ENCODE peak calls at places on chromosomes 4 and X, in nine cellular contexts. One of them, this sample, is unnamed.

GRCh38 chr4:150004481-150004880 is 73.8 kb upstream of the DCLK2 start:
- DNase-seq in endothelial cell: no peak
- DNase-seq in CD8-positive, alpha-beta T cell: no peak
- DNase-seq in kidney: no peak
- DNase-seq in CD4-positive, alpha-beta T cell: no peak
- DNase-seq in neural crest cell: no peak
- DNase-seq in PC-3: no peak
- DNase-seq in SK-N-SH: no peak
- DNase-seq in AG04450: no peak
- DNase-seq in this sample: no peak

GRCh38 chrX:51743179-51743957 is at the start of gene GSPT2:
- DNase-seq in PC-3: peak
- DNase-seq in CD8-positive, alpha-beta T cell: peak
- DNase-seq in endothelial cell: peak
- DNase-seq in neural crest cell: peak
- DNase-seq in kidney: peak
- DNase-seq in AG04450: peak
- DNase-seq in CD4-positive, alpha-beta T cell: peak
- DNase-seq in SK-N-SH: peak
- DNase-seq in this sample: peak

GRCh38 chr4:180538384-180539052 is 1704.7 kb upstream of the TENM3 start:
- DNase-seq in kidney: no peak
- DNase-seq in SK-N-SH: no peak
- DNase-seq in AG04450: no peak
- DNase-seq in PC-3: no peak
- DNase-seq in CD8-positive, alpha-beta T cell: no peak
- DNase-seq in endothelial cell: no peak
- DNase-seq in CD4-positive, alpha-beta T cell: no peak
- DNase-seq in neural crest cell: no peak
- DNase-seq in this sample: no peak

GRCh38 chr4:172813359-172813923 is 355.2 kb upstream of the GALNT7 start:
- DNase-seq in CD8-positive, alpha-beta T cell: no peak
- DNase-seq in neural crest cell: no peak
- DNase-seq in kidney: no peak
- DNase-seq in AG04450: no peak
- DNase-seq in SK-N-SH: no peak
- DNase-seq in endothelial cell: no peak
- DNase-seq in CD4-positive, alpha-beta T cell: no peak
- DNase-seq in PC-3: no peak
- DNase-seq in this sample: no peak

GRCh38 chr4:8419222-8420041 is 21.1 kb downstream of the ACOX3 start:
- DNase-seq in CD8-positive, alpha-beta T cell: no peak
- DNase-seq in kidney: no peak
- DNase-seq in CD4-positive, alpha-beta T cell: no peak
- DNase-seq in neural crest cell: no peak
- DNase-seq in SK-N-SH: no peak
- DNase-seq in AG04450: no peak
- DNase-seq in endothelial cell: no peak
- DNase-seq in PC-3: no peak
- DNase-seq in this sample: no peak

GRCh38 chr4:179893967-179894590 is 2349.1 kb upstream of the TENM3 start:
- DNase-seq in CD4-positive, alpha-beta T cell: no peak
- DNase-seq in kidney: no peak
- DNase-seq in SK-N-SH: no peak
- DNase-seq in CD8-positive, alpha-beta T cell: no peak
- DNase-seq in PC-3: no peak
- DNase-seq in neural crest cell: no peak
- DNase-seq in AG04450: peak
- DNase-seq in endothelial cell: no peak
- DNase-seq in this sample: no peak

GRCh38 chrX:103520391-103520790 is 1.1 kb upstream of the RAB40A start:
- DNase-seq in endothelial cell: no peak
- DNase-seq in PC-3: peak
- DNase-seq in kidney: no peak
- DNase-seq in AG04450: peak
- DNase-seq in neural crest cell: no peak
- DNase-seq in CD8-positive, alpha-beta T cell: no peak
- DNase-seq in CD4-positive, alpha-beta T cell: no peak
- DNase-seq in SK-N-SH: no peak
- DNase-seq in this sample: no peak

GRCh38 chr4:85774000-85774399 is 299.1 kb downstream of the ARHGAP24 start:
- DNase-seq in CD8-positive, alpha-beta T cell: no peak
- DNase-seq in endothelial cell: no peak
- DNase-seq in kidney: no peak
- DNase-seq in neural crest cell: no peak
- DNase-seq in AG04450: no peak
- DNase-seq in SK-N-SH: no peak
- DNase-seq in PC-3: no peak
- DNase-seq in CD4-positive, alpha-beta T cell: no peak
- DNase-seq in this sample: no peak

GRCh38 chr4:70603856-70604255 is 11.8 kb downstream of the AMBN start:
- DNase-seq in PC-3: no peak
- DNase-seq in AG04450: no peak
- DNase-seq in CD4-positive, alpha-beta T cell: no peak
- DNase-seq in kidney: no peak
- DNase-seq in endothelial cell: no peak
- DNase-seq in neural crest cell: no peak
- DNase-seq in CD8-positive, alpha-beta T cell: no peak
- DNase-seq in SK-N-SH: no peak
- DNase-seq in this sample: no peak

GRCh38 chrX:119685225-119686066 is 7.5 kb downstream of the SEPTIN6 start:
- DNase-seq in SK-N-SH: no peak
- DNase-seq in PC-3: no peak
- DNase-seq in CD8-positive, alpha-beta T cell: no peak
- DNase-seq in kidney: peak
- DNase-seq in CD4-positive, alpha-beta T cell: no peak
- DNase-seq in AG04450: no peak
- DNase-seq in endothelial cell: no peak
- DNase-seq in neural crest cell: no peak
- DNase-seq in this sample: no peak

GRCh38 chrX:11380187-11380586 is 87.0 kb downstream of the AMELX start:
- DNase-seq in PC-3: peak
- DNase-seq in AG04450: no peak
- DNase-seq in CD8-positive, alpha-beta T cell: no peak
- DNase-seq in CD4-positive, alpha-beta T cell: no peak
- DNase-seq in neural crest cell: no peak
- DNase-seq in kidney: no peak
- DNase-seq in endothelial cell: no peak
- DNase-seq in SK-N-SH: no peak
- DNase-seq in this sample: no peak

GRCh38 chr4:184370711-184371389 is 103.5 kb downstream of the IRF2 start:
- DNase-seq in CD4-positive, alpha-beta T cell: no peak
- DNase-seq in neural crest cell: no peak
- DNase-seq in endothelial cell: no peak
- DNase-seq in SK-N-SH: no peak
- DNase-seq in PC-3: no peak
- DNase-seq in CD8-positive, alpha-beta T cell: no peak
- DNase-seq in kidney: no peak
- DNase-seq in AG04450: no peak
- DNase-seq in this sample: no peak

GRCh38 chr4:168540086-168540864 is 43.4 kb downstream of the PALLD start:
- DNase-seq in endothelial cell: no peak
- DNase-seq in AG04450: peak
- DNase-seq in CD4-positive, alpha-beta T cell: no peak
- DNase-seq in neural crest cell: no peak
- DNase-seq in SK-N-SH: no peak
- DNase-seq in kidney: no peak
- DNase-seq in PC-3: no peak
- DNase-seq in CD8-positive, alpha-beta T cell: no peak
- DNase-seq in this sample: no peak

GRCh38 chr4:24514808-24515207 is 69.5 kb downstream of the DHX15 start:
- DNase-seq in CD8-positive, alpha-beta T cell: no peak
- DNase-seq in CD4-positive, alpha-beta T cell: no peak
- DNase-seq in AG04450: no peak
- DNase-seq in PC-3: peak
- DNase-seq in endothelial cell: no peak
- DNase-seq in kidney: no peak
- DNase-seq in neural crest cell: no peak
- DNase-seq in SK-N-SH: peak
- DNase-seq in this sample: no peak

GRCh38 chr4:156830356-156830755 is 141.2 kb downstream of the PDGFC start:
- DNase-seq in kidney: no peak
- DNase-seq in CD4-positive, alpha-beta T cell: no peak
- DNase-seq in AG04450: no peak
- DNase-seq in neural crest cell: no peak
- DNase-seq in SK-N-SH: no peak
- DNase-seq in PC-3: peak
- DNase-seq in endothelial cell: no peak
- DNase-seq in CD8-positive, alpha-beta T cell: no peak
- DNase-seq in this sample: no peak

GRCh38 chr4:81914623-81915022 is 442.9 kb upstream of the RASGEF1B start:
- DNase-seq in CD4-positive, alpha-beta T cell: no peak
- DNase-seq in PC-3: no peak
- DNase-seq in AG04450: no peak
- DNase-seq in endothelial cell: no peak
- DNase-seq in kidney: no peak
- DNase-seq in SK-N-SH: no peak
- DNase-seq in CD8-positive, alpha-beta T cell: no peak
- DNase-seq in neural crest cell: no peak
- DNase-seq in this sample: no peak

GRCh38 chr4:163017135-163017534 is 149.6 kb downstream of the NAF1 start:
- DNase-seq in kidney: no peak
- DNase-seq in CD4-positive, alpha-beta T cell: no peak
- DNase-seq in SK-N-SH: no peak
- DNase-seq in PC-3: no peak
- DNase-seq in neural crest cell: no peak
- DNase-seq in CD8-positive, alpha-beta T cell: no peak
- DNase-seq in AG04450: no peak
- DNase-seq in endothelial cell: no peak
- DNase-seq in this sample: no peak

GRCh38 chrX:78532363-78532762 is 126.8 kb downstream of the RTL3 start:
- DNase-seq in SK-N-SH: no peak
- DNase-seq in kidney: no peak
- DNase-seq in neural crest cell: no peak
- DNase-seq in AG04450: no peak
- DNase-seq in PC-3: peak
- DNase-seq in CD4-positive, alpha-beta T cell: no peak
- DNase-seq in endothelial cell: no peak
- DNase-seq in CD8-positive, alpha-beta T cell: no peak
- DNase-seq in this sample: no peak

DNA sequence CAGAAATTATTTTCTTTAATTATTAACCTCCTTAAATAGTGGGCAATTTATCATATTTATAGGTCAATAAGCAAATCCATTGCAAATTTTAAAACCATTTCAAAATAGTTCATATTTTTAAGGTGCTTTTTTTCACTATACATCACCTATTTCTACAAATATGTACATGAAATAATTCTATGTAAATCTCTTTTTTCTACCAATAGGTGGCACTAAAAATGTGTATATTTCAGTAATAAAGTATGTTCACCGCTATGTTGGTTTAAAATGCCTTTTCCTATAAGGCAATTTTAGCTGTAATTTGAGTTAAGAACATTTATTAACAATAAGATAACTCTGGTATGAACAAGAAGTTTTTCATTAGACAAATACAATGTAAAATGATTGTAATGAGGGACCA is 672.2 kb downstream of the KCTD8 start:
- DNase-seq in kidney: no peak
- DNase-seq in AG04450: no peak
- DNase-seq in neural crest cell: no peak
- DNase-seq in CD8-positive, alpha-beta T cell: no peak
- DNase-seq in SK-N-SH: peak
- DNase-seq in CD4-positive, alpha-beta T cell: no peak
- DNase-seq in PC-3: peak
- DNase-seq in endothelial cell: no peak
- DNase-seq in this sample: no peak
- TF ChIP-seq CTCF in kidney: no peak
- TF ChIP-seq CTCF in AG04450: peak
- TF ChIP-seq CTCF in neural crest cell: peak
- TF ChIP-seq CTCF in CD8-positive, alpha-beta T cell: no peak
- TF ChIP-seq CTCF in SK-N-SH: peak
- TF ChIP-seq CTCF in CD4-positive, alpha-beta T cell: no peak
- TF ChIP-seq CTCF in PC-3: peak
- TF ChIP-seq CTCF in endothelial cell: peak
- TF ChIP-seq CTCF in this sample: peak

DNA sequence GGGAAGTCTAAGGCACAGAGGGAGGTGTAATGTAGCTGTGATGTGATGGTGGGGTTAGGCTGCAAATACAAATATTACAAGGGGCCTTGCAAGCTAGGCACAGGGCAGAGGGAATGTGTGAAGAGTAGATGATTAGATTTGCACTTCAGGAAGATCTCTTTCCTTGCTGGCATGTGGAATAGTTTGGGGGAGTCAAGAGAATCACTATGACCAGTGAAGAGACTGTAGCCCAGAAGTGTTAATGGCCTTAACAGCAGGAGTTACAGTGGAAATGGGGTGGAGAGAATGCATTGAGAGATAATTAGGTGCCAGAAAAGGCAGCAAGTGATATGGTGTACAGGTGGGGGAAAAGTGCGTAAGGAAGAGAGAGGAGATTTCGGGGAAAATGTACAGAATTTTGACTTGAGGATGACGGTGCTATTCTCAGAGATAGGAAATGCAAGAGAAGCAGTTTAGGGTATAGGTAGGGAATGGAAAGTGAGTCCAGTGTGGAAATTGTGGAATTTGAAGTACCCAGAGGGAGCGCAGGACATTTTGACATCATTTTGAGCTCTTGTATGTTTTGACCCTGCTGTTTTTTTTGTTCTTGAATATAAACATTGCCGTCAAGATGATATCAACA is 10.2 kb upstream of the TAPT1 start:
- DNase-seq in kidney: no peak
- DNase-seq in SK-N-SH: no peak
- DNase-seq in endothelial cell: no peak
- DNase-seq in PC-3: no peak
- DNase-seq in AG04450: no peak
- DNase-seq in CD4-positive, alpha-beta T cell: no peak
- DNase-seq in CD8-positive, alpha-beta T cell: no peak
- DNase-seq in neural crest cell: no peak
- DNase-seq in this sample: no peak
- TF ChIP-seq CTCF in kidney: no peak
- TF ChIP-seq CTCF in SK-N-SH: no peak
- TF ChIP-seq CTCF in endothelial cell: no peak
- TF ChIP-seq CTCF in PC-3: no peak
- TF ChIP-seq CTCF in AG04450: no peak
- TF ChIP-seq CTCF in CD4-positive, alpha-beta T cell: no peak
- TF ChIP-seq CTCF in CD8-positive, alpha-beta T cell: no peak
- TF ChIP-seq CTCF in neural crest cell: no peak
- TF ChIP-seq CTCF in this sample: no peak

DNA sequence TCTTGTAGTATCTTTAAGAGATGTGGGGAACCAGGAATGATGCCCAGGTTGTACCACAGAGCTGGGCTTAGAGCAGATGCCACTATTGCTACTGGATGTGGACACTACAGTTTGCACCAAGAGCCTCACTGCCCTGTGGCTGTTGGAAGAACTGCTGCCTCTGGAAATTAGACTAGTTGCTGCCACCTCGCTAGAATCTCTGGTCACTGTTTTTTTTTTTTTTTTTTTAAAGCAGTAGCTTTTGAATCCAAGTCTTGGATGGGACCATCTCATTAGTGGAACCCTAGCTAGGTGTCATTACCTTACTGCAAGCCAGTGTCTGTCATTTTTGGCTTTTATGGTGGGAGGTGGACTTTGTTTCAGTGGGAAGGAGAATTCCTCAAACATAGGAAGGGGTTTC is 105.5 kb downstream of the ARHGAP10 start:
- DNase-seq in AG04450: no peak
- DNase-seq in PC-3: peak
- DNase-seq in kidney: no peak
- DNase-seq in endothelial cell: no peak
- DNase-seq in CD4-positive, alpha-beta T cell: no peak
- DNase-seq in SK-N-SH: no peak
- DNase-seq in CD8-positive, alpha-beta T cell: no peak
- DNase-seq in neural crest cell: no peak
- DNase-seq in this sample: no peak
- TF ChIP-seq CTCF in AG04450: peak
- TF ChIP-seq CTCF in PC-3: peak
- TF ChIP-seq CTCF in kidney: peak
- TF ChIP-seq CTCF in endothelial cell: no peak
- TF ChIP-seq CTCF in CD4-positive, alpha-beta T cell: no peak
- TF ChIP-seq CTCF in SK-N-SH: no peak
- TF ChIP-seq CTCF in CD8-positive, alpha-beta T cell: no peak
- TF ChIP-seq CTCF in neural crest cell: peak
- TF ChIP-seq CTCF in this sample: no peak

GRCh38 chrX:6644411-6644810 is 109.5 kb upstream of the VCX3A start:
- DNase-seq in kidney: no peak
- DNase-seq in SK-N-SH: peak
- DNase-seq in endothelial cell: no peak
- DNase-seq in CD8-positive, alpha-beta T cell: no peak
- DNase-seq in AG04450: no peak
- DNase-seq in CD4-positive, alpha-beta T cell: no peak
- DNase-seq in PC-3: peak
- DNase-seq in neural crest cell: no peak
- DNase-seq in this sample: peak
- TF ChIP-seq CTCF in kidney: no peak
- TF ChIP-seq CTCF in SK-N-SH: peak
- TF ChIP-seq CTCF in endothelial cell: peak
- TF ChIP-seq CTCF in CD8-positive, alpha-beta T cell: no peak
- TF ChIP-seq CTCF in AG04450: no peak
- TF ChIP-seq CTCF in CD4-positive, alpha-beta T cell: no peak
- TF ChIP-seq CTCF in PC-3: peak
- TF ChIP-seq CTCF in neural crest cell: peak
- TF ChIP-seq CTCF in this sample: no peak

This sample was measured in nephron progenitor cell.